ENCODE peak calls at places on chromosomes 11 and 22, in nine cellular contexts. C is uterus, D is mammary epithelial cell, J is tibial artery, K is right lobe of liver, O is IMR-90, B is neuronal stem cell, U is aorta, X is fibroblast of lung. P is an unnamed sample. For H3K36me3 and H3K4me1, the result is how much of the 10 kb centered on the place peaks cover.

GRCh38 chr11:35786188-35786587 is 123.6 kb downstream of the TRIM44 start:
- DNase-seq in C (no peak), D (no peak), J (no peak), K (no peak), O (peak), B (no peak), U (no peak), X (no peak), P (no peak)

GRCh38 chr22:32409977-32410376 is 2.1 kb downstream of the RTCB start:
- DNase-seq in C (no peak), D (no peak), J (no peak), K (no peak), O (no peak), B (no peak), U (no peak), X (no peak), P (no peak)

GRCh38 chr11:1540074-1540473 is 32.0 kb downstream of the DUSP8 start:
- DNase-seq in C (no peak), D (no peak), J (no peak), K (no peak), O (no peak), B (no peak), U (no peak), X (no peak), P (no peak)

GRCh38 chr11:114813216-114813615 is 134.9 kb downstream of the NXPE2 start:
- DNase-seq in C (no peak), D (no peak), J (no peak), K (no peak), O (no peak), B (no peak), U (no peak), X (no peak), P (no peak)

GRCh38 chr22:27752771-27753170 is 48.8 kb downstream of the MN1 start:
- DNase-seq in C (peak), D (peak), J (peak), K (no peak), O (no peak), B (no peak), U (peak), X (peak), P (no peak)

GRCh38 chr11:128026596-128026995 is 560.8 kb downstream of the ETS1 start:
- DNase-seq in C (no peak), D (peak), J (no peak), K (peak), O (peak), B (no peak), U (no peak), X (peak), P (no peak)

GRCh38 chr11:25667871-25668270 is 664.1 kb upstream of the ANO3 start:
- DNase-seq in C (no peak), D (no peak), J (no peak), K (no peak), O (no peak), B (no peak), U (no peak), X (no peak), P (no peak)

GRCh38 chr11:130442728-130443127 is 5.7 kb upstream of the ADAMTS15 start:
- DNase-seq in C (peak), D (no peak), J (no peak), K (no peak), O (peak), B (no peak), U (no peak), X (peak), P (no peak)

DNA sequence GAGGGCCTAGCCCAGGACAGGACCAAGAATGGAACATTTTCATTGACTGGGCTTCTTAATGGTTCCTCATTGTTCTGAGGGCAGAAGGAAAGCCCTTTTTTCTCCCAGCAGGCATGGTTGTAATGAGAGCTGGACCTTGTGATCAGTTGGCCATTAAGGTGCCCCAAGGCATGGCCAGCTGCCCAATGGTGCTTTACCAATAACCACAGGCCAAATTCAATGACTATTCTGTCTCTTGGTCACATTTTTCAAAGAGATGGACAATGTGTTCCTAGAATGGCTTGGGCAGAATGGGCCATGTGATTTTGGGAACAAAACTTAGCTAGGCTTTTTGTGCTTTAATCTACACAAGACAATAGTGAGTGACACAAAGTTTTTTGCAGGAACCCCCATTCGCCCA is 7.3 kb downstream of the NAV2 start:
- DNase-seq in C (no peak), D (no peak), J (no peak), K (no peak), O (no peak), B (no peak), U (no peak), X (no peak), P (no peak)
- H3K36me3 ChIP-seq in C (under half), D (under half), J (under half), K (under half), O (under half), B (under half), U (under half), X (under half), P (under half)

GRCh38 chr22:19176732-19177131 is 1.8 kb downstream of the SLC25A1 start:
- DNase-seq in C (no peak), D (no peak), J (no peak), K (no peak), O (no peak), B (no peak), U (no peak), X (no peak), P (no peak)
- H3K4me1 ChIP-seq in C (under half), D (half or more), J (half or more), K (under half), O (under half), B (under half), U (under half), X (under half), P (under half)

GRCh38 chr11:48116843-48117242 is 99.8 kb upstream of the OR4B1 start:
- DNase-seq in C (no peak), D (no peak), J (no peak), K (peak), O (no peak), B (no peak), U (no peak), X (no peak), P (no peak)
- H3K36me3 ChIP-seq in C (under half), D (under half), J (under half), K (under half), O (under half), B (under half), U (under half), X (under half), P (under half)

DNA sequence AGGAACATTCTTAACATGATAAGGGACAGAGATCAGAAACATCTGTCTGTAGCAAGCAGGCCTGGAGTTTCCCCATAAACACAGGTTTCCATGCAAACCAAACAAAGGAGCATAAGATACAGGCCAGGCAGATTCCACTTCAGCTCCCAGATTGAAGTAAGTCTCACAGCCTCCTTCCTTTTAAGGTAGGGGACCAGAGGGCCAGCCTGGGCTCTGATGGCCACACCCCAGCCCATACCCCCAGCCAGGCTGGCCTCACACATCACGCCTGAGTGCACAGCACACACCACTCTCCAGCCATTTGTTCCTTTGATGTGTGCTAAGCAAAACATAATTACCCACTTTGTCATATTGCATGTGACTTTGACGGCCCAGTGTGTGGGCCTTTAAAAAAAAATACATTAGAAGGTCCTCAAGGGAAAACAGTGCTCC is 518.7 kb downstream of the NTM start:
- DNase-seq in C (peak), D (peak), J (no peak), K (no peak), O (peak), B (no peak), U (no peak), X (peak), P (no peak)
- H3K4me1 ChIP-seq in C (under half), D (under half), J (under half), K (under half), O (under half), B (under half), U (under half), X (under half), P (under half)

GRCh38 chr11:59601788-59602187 is 13.8 kb downstream of the OSBP start:
- DNase-seq in C (no peak), D (no peak), J (no peak), K (peak), O (no peak), B (no peak), U (no peak), X (no peak), P (no peak)

GRCh38 chr11:59602432-59602831 is 13.1 kb downstream of the OSBP start:
- DNase-seq in C (no peak), D (no peak), J (no peak), K (no peak), O (no peak), B (no peak), U (no peak), X (no peak), P (no peak)

GRCh38 chr11:59600636-59601035 is 14.9 kb downstream of the OSBP start:
- DNase-seq in C (no peak), D (no peak), J (no peak), K (no peak), O (no peak), B (no peak), U (no peak), X (no peak), P (no peak)

DNA sequence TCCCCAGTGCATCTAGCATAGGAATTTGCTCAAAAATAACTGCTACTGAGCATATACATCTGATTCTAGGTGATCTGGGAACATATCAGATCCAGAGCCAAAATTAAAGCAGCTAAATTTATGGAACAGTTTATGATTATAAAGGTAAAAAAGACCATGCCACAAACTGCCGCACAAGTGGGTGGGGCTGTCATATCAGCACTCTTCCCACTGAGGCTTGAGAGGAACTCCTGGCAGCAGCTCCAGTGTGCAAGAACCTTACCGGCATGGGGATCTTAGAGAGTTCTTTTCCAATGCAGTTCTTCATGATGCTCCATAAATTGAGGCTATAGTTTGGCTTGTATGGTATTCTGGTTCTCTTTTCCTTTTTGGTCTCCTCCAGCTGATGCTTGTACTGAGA is 15.3 kb downstream of the OSBP start:
- DNase-seq in C (no peak), D (no peak), J (no peak), K (no peak), O (no peak), B (no peak), U (no peak), X (no peak), P (no peak)
- H3K36me3 ChIP-seq in C (under half), D (under half), J (half or more), K (under half), O (half or more), B (under half), U (under half), X (under half), P (half or more)

GRCh38 chr22:29600846-29601245 is 2.6 kb upstream of the NF2 start:
- DNase-seq in C (no peak), D (no peak), J (no peak), K (no peak), O (no peak), B (no peak), U (no peak), X (no peak), P (no peak)

GRCh38 chr22:29593923-29594322 is 9.5 kb upstream of the NF2 start:
- DNase-seq in C (no peak), D (no peak), J (no peak), K (no peak), O (no peak), B (no peak), U (no peak), X (no peak), P (no peak)

GRCh38 chr22:29596408-29596807 is 7.0 kb upstream of the NF2 start:
- DNase-seq in C (no peak), D (no peak), J (no peak), K (no peak), O (no peak), B (no peak), U (no peak), X (no peak), P (no peak)
- H3K4me1 ChIP-seq in C (under half), D (under half), J (under half), K (under half), O (under half), B (under half), U (under half), X (under half), P (under half)

DNA sequence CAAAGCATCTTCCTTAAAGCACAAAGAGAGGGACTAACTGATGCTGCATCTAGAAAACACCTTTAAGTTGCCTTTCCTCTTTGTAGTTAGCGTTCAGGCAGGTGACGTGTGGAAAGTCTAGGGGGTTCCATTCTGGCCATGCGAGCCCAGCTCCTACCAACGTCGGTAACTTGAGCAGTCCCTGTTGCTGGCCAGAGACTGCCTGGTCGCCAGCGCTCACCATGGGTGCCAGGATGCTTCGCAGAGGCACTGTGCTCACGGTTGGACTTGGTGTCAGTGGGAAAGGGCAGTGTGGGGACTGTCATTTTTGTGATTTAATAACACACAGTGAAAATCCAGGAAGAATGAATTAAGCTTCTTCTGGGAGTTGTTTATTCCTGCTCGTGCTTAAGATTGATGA is 40.6 kb downstream of the PPP2R1B start:
- DNase-seq in C (no peak), D (no peak), J (no peak), K (no peak), O (no peak), B (no peak), U (no peak), X (no peak), P (no peak)
- H3K36me3 ChIP-seq in C (under half), D (under half), J (half or more), K (under half), O (half or more), B (under half), U (under half), X (under half), P (under half)

GRCh38 chr11:77436969-77437368 is 36.9 kb downstream of the PAK1 start:
- DNase-seq in C (no peak), D (no peak), J (no peak), K (no peak), O (no peak), B (no peak), U (no peak), X (no peak), P (no peak)
- H3K4me1 ChIP-seq in C (under half), D (under half), J (under half), K (under half), O (under half), B (under half), U (under half), X (under half), P (under half)

GRCh38 chr22:17866621-17867020 is 92.4 kb upstream of the BID start:
- DNase-seq in C (no peak), D (no peak), J (no peak), K (no peak), O (no peak), B (no peak), U (no peak), X (no peak), P (no peak)

GRCh38 chr22:17868771-17869170 is 94.5 kb upstream of the BID start:
- DNase-seq in C (no peak), D (no peak), J (no peak), K (no peak), O (no peak), B (no peak), U (no peak), X (no peak), P (no peak)

GRCh38 chr22:17866127-17866526 is 91.9 kb upstream of the BID start:
- DNase-seq in C (no peak), D (no peak), J (no peak), K (no peak), O (no peak), B (no peak), U (no peak), X (no peak), P (no peak)

GRCh38 chr22:17865183-17866055 is 91.2 kb upstream of the BID start:
- DNase-seq in C (no peak), D (no peak), J (no peak), K (no peak), O (no peak), B (no peak), U (no peak), X (no peak), P (no peak)

DNA sequence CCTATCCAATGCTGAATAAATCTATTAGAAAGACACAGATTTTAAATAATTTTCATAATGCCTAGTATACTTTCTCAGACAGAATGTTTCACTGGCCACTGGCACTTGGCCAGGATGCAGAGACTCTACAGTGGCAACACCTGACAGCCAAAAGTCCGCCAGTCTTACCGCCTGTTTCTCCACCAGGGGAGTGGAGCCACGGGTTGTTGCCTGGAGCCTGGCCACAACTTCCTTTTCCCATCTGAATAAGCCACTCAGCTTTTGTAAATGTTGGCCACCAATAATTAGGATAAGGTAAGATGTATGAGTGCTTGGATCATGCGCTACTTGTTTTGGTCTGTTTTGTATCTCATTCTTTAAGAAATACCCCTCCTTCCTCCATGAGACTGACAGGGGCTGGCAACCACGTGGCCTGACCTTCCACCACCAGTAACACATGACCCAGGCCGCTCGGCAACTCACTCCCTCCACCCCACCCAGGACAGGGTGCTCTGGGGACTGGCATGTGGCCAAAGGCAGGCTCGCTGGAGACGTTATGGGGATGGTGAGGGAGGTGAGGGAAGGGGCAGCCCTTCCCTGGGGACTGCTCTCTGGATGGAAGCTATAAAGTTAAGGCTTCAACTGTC is 93.0 kb upstream of the BID start:
- DNase-seq in C (peak), D (no peak), J (peak), K (no peak), O (no peak), B (no peak), U (no peak), X (no peak), P (no peak)
- H3K36me3 ChIP-seq in C (under half), D (under half), J (half or more), K (under half), O (half or more), B (under half), U (under half), X (under half), P (under half)

P was measured in naive thymus-derived CD4-positive, alpha-beta T cell.